ENCODE peak calls at places on chromosomes 1 and 21, in nine cellular contexts. One of them, this sample, is unnamed.

GRCh38 chr21:25750085-25750484 is 15.3 kb downstream of the GABPA start:
- DNase-seq in hepatocyte: no peak
- DNase-seq in psoas muscle: no peak
- DNase-seq in cardiac muscle cell: no peak
- DNase-seq in stimulated activated CD4-positive, alpha-beta T cell treated with anti-CD3 and anti-CD28 coated beads, Interleukin-1b, Interleukin-23, amount 100 ng/mL, for 4 hours: no peak
- DNase-seq in activated CD4-positive, alpha-beta T cell treated with anti-CD3 and anti-CD28 coated beads for 24 hours: no peak
- DNase-seq in epithelial cell of esophagus: no peak
- DNase-seq in HFFc6: no peak
- DNase-seq in PC-9: no peak
- DNase-seq in this sample: no peak

GRCh38 chr1:151134396-151134795 is 12.0 kb downstream of the SEMA6C start:
- DNase-seq in PC-9: no peak
- DNase-seq in hepatocyte: no peak
- DNase-seq in HFFc6: no peak
- DNase-seq in stimulated activated CD4-positive, alpha-beta T cell treated with anti-CD3 and anti-CD28 coated beads, Interleukin-1b, Interleukin-23, amount 100 ng/mL, for 4 hours: no peak
- DNase-seq in activated CD4-positive, alpha-beta T cell treated with anti-CD3 and anti-CD28 coated beads for 24 hours: no peak
- DNase-seq in epithelial cell of esophagus: no peak
- DNase-seq in cardiac muscle cell: no peak
- DNase-seq in psoas muscle: no peak
- DNase-seq in this sample: no peak

GRCh38 chr1:160971618-160972056 is 17.0 kb upstream of the ITLN2 start:
- DNase-seq in activated CD4-positive, alpha-beta T cell treated with anti-CD3 and anti-CD28 coated beads for 24 hours: peak
- DNase-seq in PC-9: no peak
- DNase-seq in HFFc6: no peak
- DNase-seq in hepatocyte: no peak
- DNase-seq in cardiac muscle cell: no peak
- DNase-seq in psoas muscle: no peak
- DNase-seq in epithelial cell of esophagus: peak
- DNase-seq in stimulated activated CD4-positive, alpha-beta T cell treated with anti-CD3 and anti-CD28 coated beads, Interleukin-1b, Interleukin-23, amount 100 ng/mL, for 4 hours: no peak
- DNase-seq in this sample: no peak

GRCh38 chr21:28699591-28700259 is 293.0 kb downstream of the LTN1 start:
- DNase-seq in HFFc6: no peak
- DNase-seq in hepatocyte: no peak
- DNase-seq in cardiac muscle cell: no peak
- DNase-seq in PC-9: no peak
- DNase-seq in psoas muscle: no peak
- DNase-seq in activated CD4-positive, alpha-beta T cell treated with anti-CD3 and anti-CD28 coated beads for 24 hours: no peak
- DNase-seq in stimulated activated CD4-positive, alpha-beta T cell treated with anti-CD3 and anti-CD28 coated beads, Interleukin-1b, Interleukin-23, amount 100 ng/mL, for 4 hours: no peak
- DNase-seq in epithelial cell of esophagus: peak
- DNase-seq in this sample: no peak

GRCh38 chr1:213605732-213606131 is 382.0 kb upstream of the PROX1 start:
- DNase-seq in activated CD4-positive, alpha-beta T cell treated with anti-CD3 and anti-CD28 coated beads for 24 hours: no peak
- DNase-seq in cardiac muscle cell: no peak
- DNase-seq in PC-9: no peak
- DNase-seq in hepatocyte: no peak
- DNase-seq in HFFc6: no peak
- DNase-seq in epithelial cell of esophagus: no peak
- DNase-seq in psoas muscle: no peak
- DNase-seq in stimulated activated CD4-positive, alpha-beta T cell treated with anti-CD3 and anti-CD28 coated beads, Interleukin-1b, Interleukin-23, amount 100 ng/mL, for 4 hours: no peak
- DNase-seq in this sample: no peak

GRCh38 chr1:195591917-195592672 is 1016.1 kb downstream of the KCNT2 start:
- DNase-seq in epithelial cell of esophagus: peak
- DNase-seq in activated CD4-positive, alpha-beta T cell treated with anti-CD3 and anti-CD28 coated beads for 24 hours: no peak
- DNase-seq in HFFc6: peak
- DNase-seq in psoas muscle: no peak
- DNase-seq in hepatocyte: peak
- DNase-seq in PC-9: peak
- DNase-seq in cardiac muscle cell: no peak
- DNase-seq in stimulated activated CD4-positive, alpha-beta T cell treated with anti-CD3 and anti-CD28 coated beads, Interleukin-1b, Interleukin-23, amount 100 ng/mL, for 4 hours: no peak
- DNase-seq in this sample: no peak

GRCh38 chr1:14881775-14882672 is 271.5 kb upstream of the TMEM51 start:
- DNase-seq in epithelial cell of esophagus: peak
- DNase-seq in hepatocyte: peak
- DNase-seq in HFFc6: no peak
- DNase-seq in stimulated activated CD4-positive, alpha-beta T cell treated with anti-CD3 and anti-CD28 coated beads, Interleukin-1b, Interleukin-23, amount 100 ng/mL, for 4 hours: no peak
- DNase-seq in activated CD4-positive, alpha-beta T cell treated with anti-CD3 and anti-CD28 coated beads for 24 hours: no peak
- DNase-seq in psoas muscle: no peak
- DNase-seq in cardiac muscle cell: no peak
- DNase-seq in PC-9: no peak
- DNase-seq in this sample: no peak

GRCh38 chr1:36231191-36231590 is 6.9 kb downstream of the THRAP3 start:
- DNase-seq in stimulated activated CD4-positive, alpha-beta T cell treated with anti-CD3 and anti-CD28 coated beads, Interleukin-1b, Interleukin-23, amount 100 ng/mL, for 4 hours: no peak
- DNase-seq in psoas muscle: no peak
- DNase-seq in activated CD4-positive, alpha-beta T cell treated with anti-CD3 and anti-CD28 coated beads for 24 hours: no peak
- DNase-seq in HFFc6: no peak
- DNase-seq in epithelial cell of esophagus: no peak
- DNase-seq in hepatocyte: no peak
- DNase-seq in cardiac muscle cell: no peak
- DNase-seq in PC-9: no peak
- DNase-seq in this sample: no peak

GRCh38 chr21:31772674-31773555 is 41.0 kb upstream of the SCAF4 start:
- DNase-seq in PC-9: no peak
- DNase-seq in HFFc6: no peak
- DNase-seq in stimulated activated CD4-positive, alpha-beta T cell treated with anti-CD3 and anti-CD28 coated beads, Interleukin-1b, Interleukin-23, amount 100 ng/mL, for 4 hours: no peak
- DNase-seq in activated CD4-positive, alpha-beta T cell treated with anti-CD3 and anti-CD28 coated beads for 24 hours: no peak
- DNase-seq in hepatocyte: no peak
- DNase-seq in cardiac muscle cell: no peak
- DNase-seq in epithelial cell of esophagus: no peak
- DNase-seq in psoas muscle: no peak
- DNase-seq in this sample: no peak

GRCh38 chr1:201299968-201300367 is 16.7 kb downstream of the PKP1 start:
- DNase-seq in hepatocyte: no peak
- DNase-seq in HFFc6: no peak
- DNase-seq in PC-9: peak
- DNase-seq in activated CD4-positive, alpha-beta T cell treated with anti-CD3 and anti-CD28 coated beads for 24 hours: no peak
- DNase-seq in epithelial cell of esophagus: peak
- DNase-seq in cardiac muscle cell: no peak
- DNase-seq in psoas muscle: no peak
- DNase-seq in stimulated activated CD4-positive, alpha-beta T cell treated with anti-CD3 and anti-CD28 coated beads, Interleukin-1b, Interleukin-23, amount 100 ng/mL, for 4 hours: no peak
- DNase-seq in this sample: no peak

GRCh38 chr1:240092301-240093119 is 827 bp downstream of the FMN2 start:
- DNase-seq in epithelial cell of esophagus: peak
- DNase-seq in psoas muscle: no peak
- DNase-seq in PC-9: no peak
- DNase-seq in hepatocyte: peak
- DNase-seq in activated CD4-positive, alpha-beta T cell treated with anti-CD3 and anti-CD28 coated beads for 24 hours: no peak
- DNase-seq in stimulated activated CD4-positive, alpha-beta T cell treated with anti-CD3 and anti-CD28 coated beads, Interleukin-1b, Interleukin-23, amount 100 ng/mL, for 4 hours: no peak
- DNase-seq in HFFc6: peak
- DNase-seq in cardiac muscle cell: peak
- DNase-seq in this sample: peak

GRCh38 chr1:61114178-61114870 is 32.0 kb downstream of the NFIA start:
- DNase-seq in stimulated activated CD4-positive, alpha-beta T cell treated with anti-CD3 and anti-CD28 coated beads, Interleukin-1b, Interleukin-23, amount 100 ng/mL, for 4 hours: no peak
- DNase-seq in hepatocyte: no peak
- DNase-seq in cardiac muscle cell: no peak
- DNase-seq in epithelial cell of esophagus: no peak
- DNase-seq in activated CD4-positive, alpha-beta T cell treated with anti-CD3 and anti-CD28 coated beads for 24 hours: no peak
- DNase-seq in PC-9: no peak
- DNase-seq in HFFc6: no peak
- DNase-seq in psoas muscle: no peak
- DNase-seq in this sample: no peak

GRCh38 chr1:29646161-29646775 is 409.9 kb downstream of the PTPRU start:
- DNase-seq in hepatocyte: no peak
- DNase-seq in stimulated activated CD4-positive, alpha-beta T cell treated with anti-CD3 and anti-CD28 coated beads, Interleukin-1b, Interleukin-23, amount 100 ng/mL, for 4 hours: no peak
- DNase-seq in epithelial cell of esophagus: no peak
- DNase-seq in activated CD4-positive, alpha-beta T cell treated with anti-CD3 and anti-CD28 coated beads for 24 hours: no peak
- DNase-seq in HFFc6: no peak
- DNase-seq in psoas muscle: no peak
- DNase-seq in PC-9: no peak
- DNase-seq in cardiac muscle cell: no peak
- DNase-seq in this sample: peak

GRCh38 chr1:150162862-150163706 is 13.4 kb downstream of the PLEKHO1 start:
- DNase-seq in PC-9: no peak
- DNase-seq in cardiac muscle cell: peak
- DNase-seq in hepatocyte: peak
- DNase-seq in epithelial cell of esophagus: peak
- DNase-seq in psoas muscle: peak
- DNase-seq in activated CD4-positive, alpha-beta T cell treated with anti-CD3 and anti-CD28 coated beads for 24 hours: no peak
- DNase-seq in stimulated activated CD4-positive, alpha-beta T cell treated with anti-CD3 and anti-CD28 coated beads, Interleukin-1b, Interleukin-23, amount 100 ng/mL, for 4 hours: no peak
- DNase-seq in HFFc6: peak
- DNase-seq in this sample: peak

GRCh38 chr1:111963985-111964738 is 25.3 kb downstream of the KCND3 start:
- DNase-seq in PC-9: no peak
- DNase-seq in hepatocyte: no peak
- DNase-seq in HFFc6: no peak
- DNase-seq in psoas muscle: no peak
- DNase-seq in stimulated activated CD4-positive, alpha-beta T cell treated with anti-CD3 and anti-CD28 coated beads, Interleukin-1b, Interleukin-23, amount 100 ng/mL, for 4 hours: no peak
- DNase-seq in epithelial cell of esophagus: no peak
- DNase-seq in activated CD4-positive, alpha-beta T cell treated with anti-CD3 and anti-CD28 coated beads for 24 hours: no peak
- DNase-seq in cardiac muscle cell: no peak
- DNase-seq in this sample: no peak

GRCh38 chr1:244863491-244864252 is 671 bp downstream of the HNRNPU start:
- DNase-seq in psoas muscle: peak
- DNase-seq in activated CD4-positive, alpha-beta T cell treated with anti-CD3 and anti-CD28 coated beads for 24 hours: no peak
- DNase-seq in HFFc6: no peak
- DNase-seq in cardiac muscle cell: no peak
- DNase-seq in PC-9: no peak
- DNase-seq in epithelial cell of esophagus: peak
- DNase-seq in hepatocyte: no peak
- DNase-seq in stimulated activated CD4-positive, alpha-beta T cell treated with anti-CD3 and anti-CD28 coated beads, Interleukin-1b, Interleukin-23, amount 100 ng/mL, for 4 hours: peak
- DNase-seq in this sample: no peak

GRCh38 chr1:205772607-205773032 is 2.7 kb downstream of the RAB29 start:
- DNase-seq in psoas muscle: no peak
- DNase-seq in epithelial cell of esophagus: no peak
- DNase-seq in cardiac muscle cell: no peak
- DNase-seq in PC-9: no peak
- DNase-seq in hepatocyte: no peak
- DNase-seq in activated CD4-positive, alpha-beta T cell treated with anti-CD3 and anti-CD28 coated beads for 24 hours: no peak
- DNase-seq in stimulated activated CD4-positive, alpha-beta T cell treated with anti-CD3 and anti-CD28 coated beads, Interleukin-1b, Interleukin-23, amount 100 ng/mL, for 4 hours: no peak
- DNase-seq in HFFc6: no peak
- DNase-seq in this sample: no peak

GRCh38 chr1:17243274-17243673 is 5.6 kb upstream of the PADI3 start:
- DNase-seq in epithelial cell of esophagus: no peak
- DNase-seq in stimulated activated CD4-positive, alpha-beta T cell treated with anti-CD3 and anti-CD28 coated beads, Interleukin-1b, Interleukin-23, amount 100 ng/mL, for 4 hours: no peak
- DNase-seq in hepatocyte: no peak
- DNase-seq in PC-9: no peak
- DNase-seq in HFFc6: no peak
- DNase-seq in activated CD4-positive, alpha-beta T cell treated with anti-CD3 and anti-CD28 coated beads for 24 hours: no peak
- DNase-seq in psoas muscle: no peak
- DNase-seq in cardiac muscle cell: no peak
- DNase-seq in this sample: no peak

GRCh38 chr1:83725735-83726360 is 273.1 kb downstream of the TTLL7 start:
- DNase-seq in HFFc6: no peak
- DNase-seq in activated CD4-positive, alpha-beta T cell treated with anti-CD3 and anti-CD28 coated beads for 24 hours: no peak
- DNase-seq in stimulated activated CD4-positive, alpha-beta T cell treated with anti-CD3 and anti-CD28 coated beads, Interleukin-1b, Interleukin-23, amount 100 ng/mL, for 4 hours: no peak
- DNase-seq in epithelial cell of esophagus: no peak
- DNase-seq in psoas muscle: no peak
- DNase-seq in PC-9: no peak
- DNase-seq in hepatocyte: no peak
- DNase-seq in cardiac muscle cell: no peak
- DNase-seq in this sample: no peak

GRCh38 chr1:247343801-247344200 is 12.1 kb upstream of the ZNF496 start:
- DNase-seq in hepatocyte: no peak
- DNase-seq in activated CD4-positive, alpha-beta T cell treated with anti-CD3 and anti-CD28 coated beads for 24 hours: no peak
- DNase-seq in cardiac muscle cell: no peak
- DNase-seq in PC-9: no peak
- DNase-seq in HFFc6: no peak
- DNase-seq in psoas muscle: no peak
- DNase-seq in stimulated activated CD4-positive, alpha-beta T cell treated with anti-CD3 and anti-CD28 coated beads, Interleukin-1b, Interleukin-23, amount 100 ng/mL, for 4 hours: no peak
- DNase-seq in epithelial cell of esophagus: no peak
- DNase-seq in this sample: no peak